ENCODE peak calls at places on chromosomes 1 and 21, in seven cellular contexts. E, W, G, D, O, T and N are unnamed samples.
A peak's percentile ranks its signal among the peaks of the same experiment; 100 is the strongest.

GRCh38 chr1:51594716-51595115 is 22.2 kb upstream of the OSBPL9 start:
- DNase-seq in E (no peak), W (no peak), G (no peak), D (no peak), O (no peak), T (no peak), N (no peak)

GRCh38 chr1:21294266-21295058 is 4.2 kb upstream of the ECE1 start:
- DNase-seq in E (peak; percentile 67), W (no peak), G (peak; percentile 69), D (peak; percentile 75), O (no peak), T (no peak), N (peak; percentile 95)

GRCh38 chr1:179129702-179130473 is 48.0 kb downstream of the TOR3A start:
- DNase-seq in E (peak; percentile 66), W (no peak), G (peak; percentile 44), D (peak; percentile 42), O (peak; percentile 47), T (no peak), N (peak; percentile 67)

GRCh38 chr21:34008618-34009017 is 64.8 kb upstream of the MRPS6 start:
- DNase-seq in E (no peak), W (no peak), G (no peak), D (no peak), O (no peak), T (no peak), N (no peak)

GRCh38 chr1:28046716-28047115 is 41.7 kb downstream of the EYA3 start:
- DNase-seq in E (no peak), W (no peak), G (no peak), D (no peak), O (no peak), T (no peak), N (no peak)

GRCh38 chr1:238672262-238672661 is 714.1 kb upstream of the CHRM3 start:
- DNase-seq in E (no peak), W (no peak), G (no peak), D (no peak), O (no peak), T (peak; percentile 46), N (no peak)

GRCh38 chr1:51284487-51284954 is 45.8 kb downstream of the TTC39A start:
- DNase-seq in E (no peak), W (peak; percentile 94), G (no peak), D (no peak), O (peak; percentile 48), T (peak; percentile 40), N (no peak)

GRCh38 chr1:79726911-79727310 is 720.4 kb upstream of the ADGRL4 start:
- DNase-seq in E (no peak), W (no peak), G (no peak), D (no peak), O (peak; percentile 29), T (no peak), N (no peak)

GRCh38 chr1:37449936-37450335 is 24.4 kb upstream of the ZC3H12A start:
- DNase-seq in E (no peak), W (no peak), G (peak; percentile 64), D (no peak), O (no peak), T (no peak), N (peak; percentile 73)

GRCh38 chr1:40133122-40133665 is 28.0 kb upstream of the RLF start:
- DNase-seq in E (peak; percentile 37), W (no peak), G (no peak), D (no peak), O (peak; percentile 1), T (no peak), N (no peak)

GRCh38 chr1:10716424-10716823 is 80.0 kb downstream of the CASZ1 start:
- DNase-seq in E (no peak), W (no peak), G (no peak), D (no peak), O (no peak), T (no peak), N (no peak)

GRCh38 chr1:68330391-68330790 is 98.1 kb upstream of the WLS start:
- DNase-seq in E (no peak), W (no peak), G (no peak), D (no peak), O (no peak), T (no peak), N (no peak)

GRCh38 chr21:14486869-14487268 is 59.2 kb downstream of the SAMSN1 start:
- DNase-seq in E (no peak), W (no peak), G (no peak), D (no peak), O (no peak), T (no peak), N (no peak)

GRCh38 chr1:1402081-1402900 is 3.2 kb upstream of the CCNL2 start:
- DNase-seq in E (peak; percentile 84), W (peak; percentile 60), G (peak; percentile 55), D (peak; percentile 58), O (peak; percentile 60), T (peak; percentile 77), N (peak; percentile 84)

GRCh38 chr1:6262570-6263420 is 1.9 kb upstream of the GPR153 start:
- DNase-seq in E (peak; percentile 63), W (no peak), G (no peak), D (no peak), O (no peak), T (no peak), N (no peak)

GRCh38 chr1:207069059-207069458 is 16.0 kb downstream of the PFKFB2 start:
- DNase-seq in E (no peak), W (no peak), G (no peak), D (no peak), O (no peak), T (no peak), N (no peak)

GRCh38 chr1:8370928-8371327 is 53.0 kb downstream of the SLC45A1 start:
- DNase-seq in E (peak; percentile 55), W (no peak), G (no peak), D (no peak), O (peak; percentile 35), T (no peak), N (no peak)

GRCh38 chr1:9877962-9878361 is 32.1 kb downstream of the CTNNBIP1 start:
- DNase-seq in E (no peak), W (no peak), G (no peak), D (peak; percentile 81), O (no peak), T (no peak), N (no peak)

GRCh38 chr1:161511018-161511755 is 5.9 kb downstream of the FCGR2A start:
- DNase-seq in E (no peak), W (peak; percentile 50), G (no peak), D (no peak), O (no peak), T (no peak), N (no peak)

GRCh38 chr21:36695671-36696389 is 3.1 kb upstream of the SIM2 start:
- DNase-seq in E (no peak), W (no peak), G (no peak), D (no peak), O (no peak), T (peak; percentile 74), N (no peak)

GRCh38 chr1:184513966-184514365 is 127.1 kb downstream of the C1orf21 start:
- DNase-seq in E (peak; percentile 73), W (no peak), G (no peak), D (peak; percentile 42), O (peak; percentile 71), T (no peak), N (no peak)

GRCh38 chr1:216596298-216596947 is 126.8 kb downstream of the ESRRG start:
- DNase-seq in E (no peak), W (no peak), G (no peak), D (no peak), O (peak; percentile 9), T (peak; percentile 31), N (no peak)

GRCh38 chr21:35989185-35989735 is 71.1 kb downstream of the SETD4 start:
- DNase-seq in E (peak; percentile 92), W (no peak), G (no peak), D (peak; percentile 29), O (no peak), T (no peak), N (no peak)

GRCh38 chr1:244054247-244054923 is 3.3 kb downstream of the ZBTB18 start:
- DNase-seq in E (no peak), W (no peak), G (no peak), D (no peak), O (no peak), T (peak; percentile 43), N (no peak)

GRCh38 chr1:161480381-161481035 is 24.7 kb upstream of the FCGR2A start:
- DNase-seq in E (no peak), W (no peak), G (no peak), D (peak; percentile 86), O (no peak), T (no peak), N (no peak)

GRCh38 chr1:154329152-154329521 is 3.8 kb downstream of the ATP8B2 start:
- DNase-seq in E (peak; percentile 43), W (no peak), G (no peak), D (no peak), O (no peak), T (peak; percentile 90), N (no peak)
- H3K4me3 ChIP-seq in E (peak overlapping the region; percentile 63), W (no peak overlapping the region), G (peak overlapping the region; percentile 12), D (no peak overlapping the region), O (peak overlapping the region; percentile 35), T (peak overlapping the region; percentile 54), N (peak overlapping the region; percentile 66)

GRCh38 chr1:111392042-111392441 is 35.5 kb downstream of the OVGP1 start:
- DNase-seq in E (no peak), W (no peak), G (no peak), D (no peak), O (no peak), T (no peak), N (no peak)

GRCh38 chr1:111392460-111392945 is 35.0 kb downstream of the OVGP1 start:
- DNase-seq in E (no peak), W (no peak), G (no peak), D (no peak), O (no peak), T (no peak), N (no peak)
- H2AFZ ChIP-seq in E (no peak overlapping the region), W (no peak overlapping the region), G (no peak overlapping the region), D (no peak overlapping the region), O (no peak overlapping the region), T (no peak overlapping the region), N (no peak overlapping the region)

GRCh38 chr21:44548381-44548780 is 2.9 kb downstream of the KRTAP10-2 start:
- DNase-seq in E (no peak), W (no peak), G (no peak), D (no peak), O (no peak), T (no peak), N (no peak)
- H4K20me1 ChIP-seq in E (no peaks in the 10 kb centered on the region), W (no peaks in the 10 kb centered on the region), G (peaks cover 3% of the 10 kb centered on the region), D (no peaks in the 10 kb centered on the region), O (no peaks in the 10 kb centered on the region), T (no peaks in the 10 kb centered on the region), N (no peaks in the 10 kb centered on the region)

GRCh38 chr1:246569248-246570238 is 3.3 kb downstream of the CNST start:
- DNase-seq in E (peak; percentile 74), W (peak; percentile 26), G (no peak), D (peak; percentile 5), O (peak; percentile 63), T (no peak), N (no peak)
- H3K4me3 ChIP-seq in E (peak overlapping the region; percentile 49), W (peak overlapping the region; percentile 36), G (no peak overlapping the region), D (no peak overlapping the region), O (no peak overlapping the region), T (no peak overlapping the region), N (peak overlapping the region; percentile 22)